ENCODE peak calls at places on chromosomes 2 and 18, in seven cellular contexts. K is astrocyte of the spinal cord, X is globus pallidus, B is DMS53, E is EL, O is HL-60, D is MCF 10A. R is an unnamed sample.

GRCh38 chr2:32559136-32559535 is 68.7 kb upstream of the TTC27 start:
- DNase-seq in K (no peak), X (peak), B (no peak), E (no peak), O (peak), D (peak), R (no peak)

GRCh38 chr18:31399336-31400032 is 22.9 kb downstream of the DSG4 start:
- DNase-seq in K (peak), X (no peak), B (peak), E (no peak), O (peak), D (peak), R (no peak)

GRCh38 chr2:25879133-25879730 is 945 bp upstream of the ASXL2 start:
- DNase-seq in K (peak), X (no peak), B (peak), E (peak), O (no peak), D (peak), R (no peak)

GRCh38 chr2:8986327-8986976 is 17.0 kb downstream of the MBOAT2 start:
- DNase-seq in K (no peak), X (no peak), B (peak), E (no peak), O (peak), D (no peak), R (no peak)

GRCh38 chr2:43251171-43251731 is 24.8 kb upstream of the ZFP36L2 start:
- DNase-seq in K (peak), X (no peak), B (no peak), E (peak), O (no peak), D (no peak), R (no peak)

GRCh38 chr2:110105608-110106467 is 9.8 kb downstream of the MALL start:
- DNase-seq in K (peak), X (no peak), B (peak), E (peak), O (no peak), D (peak), R (no peak)

GRCh38 chr2:224837558-224837957 is 121.4 kb upstream of the CCDC195 start:
- DNase-seq in K (peak), X (no peak), B (no peak), E (peak), O (no peak), D (peak), R (no peak)

GRCh38 chr2:29010946-29011649 is 30.0 kb downstream of the TOGARAM2 start:
- DNase-seq in K (peak), X (no peak), B (peak), E (no peak), O (no peak), D (no peak), R (peak)

GRCh38 chr2:210225461-210225798 is 183 bp upstream of the ACADL start:
- DNase-seq in K (peak), X (no peak), B (no peak), E (no peak), O (no peak), D (no peak), R (no peak)

GRCh38 chr2:111162718-111163331 is 42.1 kb downstream of the BCL2L11 start:
- DNase-seq in K (no peak), X (no peak), B (no peak), E (no peak), O (peak), D (no peak), R (no peak)

GRCh38 chr2:43026451-43027102 is 199.8 kb downstream of the ZFP36L2 start:
- DNase-seq in K (no peak), X (no peak), B (no peak), E (no peak), O (no peak), D (no peak), R (no peak)

GRCh38 chr2:16978291-16978690 is 312.7 kb upstream of the CYRIA start:
- DNase-seq in K (peak), X (no peak), B (no peak), E (no peak), O (no peak), D (no peak), R (no peak)

GRCh38 chr2:127098711-127099110 is 8.2 kb downstream of the BIN1 start:
- DNase-seq in K (no peak), X (no peak), B (peak), E (no peak), O (no peak), D (no peak), R (peak)

GRCh38 chr18:24976502-24976901 is 375.5 kb downstream of the ZNF521 start:
- DNase-seq in K (no peak), X (no peak), B (no peak), E (no peak), O (no peak), D (no peak), R (no peak)

GRCh38 chr2:8821276-8822217 is 15.9 kb downstream of the KIDINS220 start:
- DNase-seq in K (peak), X (peak), B (no peak), E (peak), O (peak), D (peak), R (no peak)

GRCh38 chr2:221397179-221397578 is 174.9 kb downstream of the EPHA4 start:
- DNase-seq in K (no peak), X (no peak), B (peak), E (peak), O (no peak), D (peak), R (no peak)

GRCh38 chr18:58097127-58097906 is 53.3 kb downstream of the NEDD4L start:
- DNase-seq in K (peak), X (no peak), B (peak), E (peak), O (no peak), D (no peak), R (no peak)

GRCh38 chr2:69741281-69742169 is at the start of gene ANXA4:
- DNase-seq in K (peak), X (peak), B (peak), E (peak), O (peak), D (peak), R (peak)

GRCh38 chr2:233084488-233084887 is 24.3 kb downstream of the INPP5D start:
- DNase-seq in K (no peak), X (peak), B (no peak), E (no peak), O (peak), D (peak), R (peak)

GRCh38 chr2:260507-261161 is 3.2 kb downstream of the SH3YL1 start:
- DNase-seq in K (no peak), X (peak), B (peak), E (no peak), O (no peak), D (no peak), R (no peak)

GRCh38 chr2:196059491-196059960 is 9.1 kb downstream of the DNAH7 start:
- DNase-seq in K (peak), X (no peak), B (no peak), E (no peak), O (no peak), D (peak), R (no peak)

GRCh38 chr2:210389856-210390255 is 74.9 kb upstream of the MYL1 start:
- DNase-seq in K (no peak), X (no peak), B (no peak), E (no peak), O (no peak), D (no peak), R (no peak)

GRCh38 chr18:54561864-54562263 is 29.2 kb upstream of the DYNAP start:
- DNase-seq in K (no peak), X (no peak), B (no peak), E (no peak), O (no peak), D (no peak), R (no peak)

GRCh38 chr2:164178835-164179470 is 442.3 kb downstream of the GRB14 start:
- DNase-seq in K (peak), X (no peak), B (no peak), E (peak), O (no peak), D (peak), R (no peak)

GRCh38 chr2:154452906-154453493 is 245.5 kb upstream of the KCNJ3 start:
- DNase-seq in K (peak), X (no peak), B (peak), E (peak), O (peak), D (peak), R (no peak)

GRCh38 chr2:127277028-127277427 is 16.9 kb downstream of the ERCC3 start:
- DNase-seq in K (no peak), X (no peak), B (no peak), E (no peak), O (no peak), D (no peak), R (no peak)

GRCh38 chr2:73961274-73961673 is 23.4 kb upstream of the TET3 start:
- DNase-seq in K (no peak), X (no peak), B (no peak), E (no peak), O (no peak), D (no peak), R (no peak)

GRCh38 chr2:69767034-69767433 is 25.1 kb downstream of the ANXA4 start:
- DNase-seq in K (peak), X (peak), B (no peak), E (peak), O (no peak), D (peak), R (no peak)

GRCh38 chr2:109173311-109174171 is 44.5 kb downstream of the SH3RF3 start:
- DNase-seq in K (peak), X (no peak), B (peak), E (peak), O (no peak), D (peak), R (peak)

GRCh38 chr2:144678741-144679140 is 158.8 kb upstream of the ZEB2 start:
- DNase-seq in K (no peak), X (no peak), B (peak), E (no peak), O (no peak), D (no peak), R (no peak)

GRCh38 chr2:161708350-161708974 is 84.2 kb downstream of the SLC4A10 start:
- DNase-seq in K (no peak), X (no peak), B (no peak), E (no peak), O (no peak), D (no peak), R (no peak)

GRCh38 chr18:54888933-54889332 is 60.7 kb downstream of the RAB27B start:
- DNase-seq in K (peak), X (no peak), B (no peak), E (peak), O (no peak), D (peak), R (no peak)

GRCh38 chr2:44707945-44708645 is 233.4 kb upstream of the SIX3 start:
- DNase-seq in K (no peak), X (peak), B (peak), E (no peak), O (peak), D (peak), R (no peak)

GRCh38 chr2:120550893-120551446 is 184.7 kb upstream of the GLI2 start:
- DNase-seq in K (no peak), X (no peak), B (no peak), E (no peak), O (no peak), D (no peak), R (no peak)

GRCh38 chr2:61520261-61520660 is 17.9 kb downstream of the XPO1 start:
- DNase-seq in K (no peak), X (no peak), B (no peak), E (no peak), O (no peak), D (peak), R (no peak)